ENCODE peak calls at places on chromosomes 5 and 9, in five cellular contexts. A is K562, G is GM12878, X is HepG2, M is H1. T is an unnamed sample.
A peak's percentile ranks its signal among the peaks of the same experiment; 100 is the strongest.

GRCh38 chr9:19583890-19584289 is 175.1 kb downstream of the ACER2 start:
- DNase-seq in A (peak; percentile 1), G (no peak), X (no peak), M (no peak), T (no peak)

GRCh38 chr5:7848296-7848695 is 2.6 kb downstream of the CFAP90 start:
- DNase-seq in A (no peak), G (no peak), X (no peak), M (no peak), T (no peak)

GRCh38 chr5:73233053-73233460 is 60.1 kb downstream of the TMEM174 start:
- DNase-seq in A (no peak), G (no peak), X (no peak), M (peak; percentile 72), T (no peak)

GRCh38 chr9:107020040-107020530 is 157.1 kb downstream of the ZNF462 start:
- DNase-seq in A (no peak), G (peak; percentile 50), X (no peak), M (no peak), T (no peak)

GRCh38 chr9:132046456-132046855 is 33.2 kb downstream of the MED27 start:
- DNase-seq in A (no peak), G (no peak), X (no peak), M (no peak), T (no peak)

GRCh38 chr5:42811591-42812392 is at the start of gene SELENOP:
- DNase-seq in A (peak; percentile 53), G (peak; percentile 8), X (peak; percentile 99), M (no peak), T (peak; percentile 24)

GRCh38 chr5:123089572-123089970 is 530 bp downstream of the PRDM6 start:
- DNase-seq in A (no peak), G (no peak), X (peak; percentile 12), M (peak; percentile 83), T (no peak)

GRCh38 chr5:13987843-13988464 is 43.5 kb upstream of the DNAH5 start:
- DNase-seq in A (peak; percentile 69), G (no peak), X (peak; percentile 37), M (peak; percentile 60), T (peak; percentile 42)

GRCh38 chr9:69427286-69427685 is 102.3 kb downstream of the ENTREP1 start:
- DNase-seq in A (no peak), G (no peak), X (no peak), M (no peak), T (no peak)

GRCh38 chr5:35954175-35954574 is 15.8 kb upstream of the CAPSL start:
- DNase-seq in A (no peak), G (no peak), X (no peak), M (peak; percentile 52), T (no peak)

GRCh38 chr5:176639981-176640380 is 7.3 kb upstream of the TSPAN17 start:
- DNase-seq in A (no peak), G (no peak), X (no peak), M (no peak), T (no peak)

GRCh38 chr9:33309903-33310302 is 19.6 kb downstream of the NFX1 start:
- DNase-seq in A (no peak), G (no peak), X (no peak), M (no peak), T (no peak)

GRCh38 chr5:39076757-39077475 is 2.7 kb upstream of the RICTOR start:
- DNase-seq in A (peak; percentile 54), G (peak; percentile 53), X (no peak), M (no peak), T (no peak)
- TF ChIP-seq SRF in A (no peak), G (no peak), X (no peak), M (no peak), T (no peak)

DNA sequence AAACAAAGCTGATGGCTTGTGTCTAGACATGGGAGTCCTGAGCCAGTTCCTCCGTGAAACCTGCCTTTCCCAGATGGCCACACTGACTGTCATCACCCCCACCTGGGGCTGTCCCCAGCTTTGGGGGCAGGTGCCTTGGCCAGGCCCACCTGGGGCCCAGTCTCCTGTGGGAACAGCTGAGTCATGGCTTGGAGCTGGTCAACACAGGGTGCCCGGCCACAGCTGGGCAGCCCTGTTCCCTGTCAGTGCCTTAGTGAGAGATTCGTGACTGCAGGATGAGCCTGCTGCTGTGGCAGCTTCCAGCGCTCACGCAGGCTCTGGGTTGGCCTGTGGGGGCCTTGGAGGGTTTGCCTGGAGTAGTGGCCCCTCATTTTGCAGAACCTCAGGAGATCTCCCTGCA is 56.5 kb downstream of the COL5A1 start:
- DNase-seq in A (no peak), G (no peak), X (no peak), M (no peak), T (no peak)
- TF ChIP-seq MAX in A (no peak), G (no peak), X (no peak), M (no peak), T (no peak)

GRCh38 chr5:23389543-23390215 is 117.7 kb upstream of the PRDM9 start:
- DNase-seq in A (no peak), G (no peak), X (no peak), M (no peak), T (no peak)

DNA sequence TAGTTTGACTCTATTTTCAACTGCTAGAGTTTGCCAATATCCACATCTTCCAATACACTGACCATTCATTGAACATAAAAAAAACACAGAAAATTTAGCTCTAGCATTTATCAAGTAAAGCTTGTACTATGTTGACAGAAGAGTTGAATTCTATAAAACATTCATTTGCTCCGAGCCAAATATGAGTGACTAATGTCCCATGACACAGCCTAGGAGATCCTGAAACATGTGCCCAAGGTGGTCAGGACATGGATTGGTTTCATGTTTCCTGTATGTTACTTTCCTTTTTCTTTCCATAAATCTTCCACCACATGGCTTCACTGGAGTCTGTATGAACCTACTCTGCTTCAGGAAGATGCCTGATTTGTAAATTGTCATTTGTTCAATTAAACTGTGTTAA is 122.4 kb upstream of the PRDM9 start:
- DNase-seq in A (no peak), G (no peak), X (no peak), M (no peak), T (no peak)
- TF ChIP-seq SRF in A (no peak), G (no peak), X (no peak), M (no peak), T (no peak)

DNA sequence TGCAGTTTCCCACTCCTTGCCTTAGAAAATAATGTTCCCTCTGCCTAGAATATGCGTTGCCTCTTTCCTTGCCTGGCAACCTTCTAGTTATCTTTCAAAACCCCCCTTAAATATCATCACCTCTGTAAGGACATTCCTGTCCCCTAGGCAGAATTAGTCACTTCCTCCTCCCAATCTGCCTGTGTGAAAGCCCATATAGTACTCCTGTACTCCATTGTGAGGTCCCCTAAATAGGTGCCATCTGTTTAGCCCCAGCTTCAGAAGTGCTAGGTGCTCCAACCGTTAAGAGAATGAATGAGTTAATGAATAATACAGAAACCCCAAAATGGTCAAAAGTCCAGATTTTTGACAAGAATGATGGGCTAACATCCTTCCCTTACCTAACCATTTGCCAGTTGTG is 181.4 kb downstream of the GDNF start:
- DNase-seq in A (no peak), G (no peak), X (peak; percentile 9), M (no peak), T (no peak)
- TF ChIP-seq MAX in A (no peak), G (no peak), X (no peak), M (no peak), T (no peak)

GRCh38 chr9:126756238-126756637 is 48.6 kb upstream of the ZBTB43 start:
- DNase-seq in A (no peak), G (no peak), X (no peak), M (no peak), T (no peak)

GRCh38 chr9:126756876-126757415 is 47.9 kb upstream of the ZBTB43 start:
- DNase-seq in A (no peak), G (no peak), X (no peak), M (no peak), T (no peak)

GRCh38 chr9:126752881-126753670 is 51.8 kb upstream of the ZBTB43 start:
- DNase-seq in A (no peak), G (no peak), X (no peak), M (peak; percentile 33), T (no peak)

GRCh38 chr9:126754436-126755324 is 50.2 kb upstream of the ZBTB43 start:
- DNase-seq in A (no peak), G (no peak), X (no peak), M (no peak), T (no peak)

GRCh38 chr9:126755325-126755875 is 49.4 kb upstream of the ZBTB43 start:
- DNase-seq in A (no peak), G (no peak), X (no peak), M (no peak), T (no peak)
- TF ChIP-seq SRF in A (no peak), G (no peak), X (no peak), M (no peak), T (no peak)

DNA sequence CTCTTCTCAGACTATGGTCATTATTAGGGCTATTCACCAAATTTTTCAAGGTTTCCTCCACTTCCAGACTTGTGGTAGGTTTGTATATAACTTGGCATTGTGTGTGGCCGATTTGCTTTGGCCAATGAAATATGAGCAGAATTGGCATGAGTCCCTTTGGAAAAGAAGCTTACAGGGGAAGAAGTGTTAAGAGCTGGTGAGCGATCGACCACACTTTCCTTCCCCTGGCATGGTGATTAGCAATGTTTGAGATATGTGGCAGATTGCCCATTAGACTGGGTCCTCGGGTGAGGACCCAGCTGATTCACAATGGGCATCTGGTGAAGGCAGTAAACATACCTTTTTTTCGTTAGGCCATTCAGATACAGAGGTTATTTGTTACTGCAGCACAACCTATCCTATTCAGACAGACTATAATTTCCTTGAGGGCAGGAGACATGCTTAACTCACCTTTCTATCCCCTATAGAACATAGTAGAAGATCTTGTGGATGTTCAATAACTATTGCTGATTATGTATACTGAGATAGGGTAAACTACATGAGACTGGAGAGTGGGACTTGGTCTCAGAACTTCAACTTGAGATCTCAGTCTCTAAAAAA is 62.8 kb upstream of the KLF9 start:
- DNase-seq in A (no peak), G (no peak), X (no peak), M (no peak), T (no peak)
- TF ChIP-seq MAX in A (no peak), G (no peak), X (no peak), M (no peak), T (no peak)

GRCh38 chr9:84669293-84670105 is at the start of gene NTRK2:
- DNase-seq in A (no peak), G (no peak), X (no peak), M (peak; percentile 72), T (no peak)
- TF ChIP-seq SRF in A (no peak), G (no peak), X (no peak), M (no peak), T (no peak)

DNA sequence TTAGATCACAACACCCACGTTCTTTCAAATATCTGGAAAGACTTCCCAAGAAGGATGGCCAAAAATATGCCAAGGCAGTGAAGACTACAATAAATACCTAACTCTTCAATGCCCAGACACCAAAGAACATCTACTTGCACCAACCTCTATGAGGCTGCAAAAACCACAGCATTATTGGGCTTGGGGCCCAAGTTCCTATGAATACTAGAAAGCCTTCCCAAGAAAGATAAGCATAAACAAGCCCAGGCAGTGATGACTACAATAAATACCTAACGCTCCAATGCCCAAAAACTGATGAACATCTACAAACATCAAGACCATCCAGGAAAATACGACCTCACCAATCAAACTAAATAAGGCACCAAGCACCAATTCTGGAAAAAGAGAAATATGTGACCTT is 41.3 kb downstream of the AP3B1 start:
- DNase-seq in A (no peak), G (no peak), X (no peak), M (no peak), T (no peak)
- TF ChIP-seq MAX in A (no peak), G (no peak), X (no peak), M (no peak), T (no peak)

GRCh38 chr9:117744856-117745389 is 40.7 kb downstream of the TLR4 start:
- DNase-seq in A (no peak), G (no peak), X (no peak), M (no peak), T (no peak)
- TF ChIP-seq SRF in A (no peak), G (no peak), X (no peak), M (no peak), T (no peak)